ENCODE peak calls at places on chromosomes 2 and 18, in five cellular contexts. N is cardiac muscle cell, K is astrocyte of the spinal cord, G is pancreas, V is fibroblast of mammary gland. C is an unnamed sample.

GRCh38 chr2:120358734-120359465 is 13.0 kb downstream of the INHBB start:
- DNase-seq in N (no peak), K (no peak), G (no peak), V (no peak), C (no peak)

GRCh38 chr2:197573608-197574007 is 57.7 kb downstream of the MOB4 start:
- DNase-seq in N (no peak), K (no peak), G (no peak), V (no peak), C (no peak)

GRCh38 chr18:31102020-31102684 is at the start of gene DSC2:
- DNase-seq in N (no peak), K (no peak), G (peak; percentile 71), V (no peak), C (no peak)

GRCh38 chr2:10931710-10932255 is 20.0 kb downstream of the KCNF1 start:
- DNase-seq in N (no peak), K (peak; percentile 87), G (no peak), V (peak; percentile 98), C (no peak)

GRCh38 chr2:179240481-179241451 is 23.9 kb downstream of the SESTD1 start:
- DNase-seq in N (no peak), K (no peak), G (no peak), V (no peak), C (no peak)

GRCh38 chr2:158600155-158600802 is 143.5 kb downstream of the PKP4 start:
- DNase-seq in N (peak; percentile 92), K (peak; percentile 94), G (peak; percentile 38), V (peak; percentile 94), C (peak; percentile 90)

GRCh38 chr2:218229239-218229638 is 12.2 kb downstream of the ARPC2 start:
- DNase-seq in N (peak; percentile 90), K (peak; percentile 89), G (no peak), V (peak; percentile 74), C (peak; percentile 91)

GRCh38 chr2:162007447-162008040 is 66.5 kb downstream of the DPP4 start:
- DNase-seq in N (peak; percentile 45), K (peak; percentile 23), G (no peak), V (peak; percentile 40), C (peak; percentile 51)

GRCh38 chr18:32582455-32582854 is 111.8 kb upstream of the GAREM1 start:
- DNase-seq in N (peak; percentile 4), K (peak; percentile 23), G (no peak), V (no peak), C (no peak)

GRCh38 chr18:77981874-77982273 is 732.2 kb downstream of the GALR1 start:
- DNase-seq in N (no peak), K (no peak), G (no peak), V (no peak), C (no peak)

GRCh38 chr2:3805120-3805519 is 101.7 kb downstream of the DCDC2C start:
- DNase-seq in N (no peak), K (no peak), G (no peak), V (no peak), C (no peak)

GRCh38 chr2:28958689-28959088 is 22.4 kb upstream of the TOGARAM2 start:
- DNase-seq in N (peak; percentile 87), K (peak; percentile 81), G (no peak), V (peak; percentile 78), C (peak; percentile 93)

GRCh38 chr2:61272421-61273070 is 110.6 kb downstream of the C2orf74 start:
- DNase-seq in N (no peak), K (peak; percentile 41), G (no peak), V (peak; percentile 23), C (peak; percentile 32)

GRCh38 chr2:143229952-143230351 is 100.7 kb downstream of the ARHGAP15 start:
- DNase-seq in N (no peak), K (no peak), G (no peak), V (no peak), C (no peak)

GRCh38 chr2:182521453-182522427 is 94.9 kb upstream of the PDE1A start:
- DNase-seq in N (no peak), K (no peak), G (no peak), V (no peak), C (no peak)

GRCh38 chr2:98009887-98010760 is 14.4 kb upstream of the TMEM131 start:
- DNase-seq in N (peak; percentile 73), K (no peak), G (no peak), V (peak; percentile 56), C (peak; percentile 68)

GRCh38 chr2:129757915-129758421 is 221.5 kb upstream of the RAB6C start:
- DNase-seq in N (no peak), K (no peak), G (no peak), V (no peak), C (no peak)

GRCh38 chr2:97748397-97748796 is 35.0 kb downstream of the ZAP70 start:
- DNase-seq in N (peak; percentile 32), K (no peak), G (no peak), V (peak; percentile 14), C (no peak)

GRCh38 chr2:16664809-16665745 is 557 bp downstream of the CYRIA start:
- DNase-seq in N (no peak), K (no peak), G (no peak), V (no peak), C (no peak)

GRCh38 chr2:8546319-8547283 is 135.3 kb upstream of the ID2 start:
- DNase-seq in N (peak; percentile 24), K (no peak), G (peak; percentile 14), V (no peak), C (no peak)

GRCh38 chr2:20661981-20662937 is 4.7 kb upstream of the GDF7 start:
- DNase-seq in N (no peak), K (no peak), G (no peak), V (no peak), C (no peak)

GRCh38 chr18:49959176-49959575 is 145.8 kb upstream of the ACAA2 start:
- DNase-seq in N (no peak), K (no peak), G (no peak), V (no peak), C (no peak)

GRCh38 chr2:115880558-115880957 is 1438.1 kb downstream of the DPP10 start:
- DNase-seq in N (no peak), K (no peak), G (no peak), V (no peak), C (no peak)
- TF ChIP-seq CTCF in N (no peak), K (no peak), G (no peak), V (no peak), C (no peak)

GRCh38 chr2:138101718-138102117 is 137.4 kb downstream of the HNMT start:
- DNase-seq in N (peak; percentile 45), K (no peak), G (no peak), V (no peak), C (no peak)
- H3K4me3 ChIP-seq in N (no peak overlapping the region), K (no peak overlapping the region), G (no peak overlapping the region), V (no peak overlapping the region), C (no peak overlapping the region)

GRCh38 chr2:105125920-105126319 is 88.1 kb downstream of the MRPS9 start:
- DNase-seq in N (no peak), K (no peak), G (no peak), V (no peak), C (no peak)

GRCh38 chr2:105127288-105127915 is 89.5 kb downstream of the MRPS9 start:
- DNase-seq in N (no peak), K (no peak), G (no peak), V (no peak), C (no peak)

GRCh38 chr2:105121417-105121816 is 83.5 kb downstream of the MRPS9 start:
- DNase-seq in N (no peak), K (no peak), G (no peak), V (no peak), C (no peak)

GRCh38 chr2:105126353-105126752 is 88.5 kb downstream of the MRPS9 start:
- DNase-seq in N (no peak), K (no peak), G (no peak), V (no peak), C (no peak)

GRCh38 chr2:105125428-105125827 is 87.6 kb downstream of the MRPS9 start:
- DNase-seq in N (no peak), K (no peak), G (no peak), V (peak; percentile 11), C (no peak)
- TF ChIP-seq CTCF in N (peak; percentile 15), K (peak; percentile 29), G (no peak), V (no peak), C (peak; percentile 37)

GRCh38 chr2:70789304-70790078 is 952 bp downstream of the FIGLA start:
- DNase-seq in N (peak; percentile 68), K (peak; percentile 36), G (peak; percentile 70), V (peak; percentile 43), C (peak; percentile 58)
- H3K4me3 ChIP-seq in N (peak overlapping the region; percentile 20), K (no peak overlapping the region), G (no peak overlapping the region), V (no peak overlapping the region), C (no peak overlapping the region)

GRCh38 chr2:135424849-135425248 is 106.2 kb downstream of the ZRANB3 start:
- DNase-seq in N (peak; percentile 4), K (no peak), G (no peak), V (peak; percentile 7), C (peak; percentile 10)
- TF ChIP-seq CTCF in N (no peak), K (no peak), G (no peak), V (peak; percentile 13), C (no peak)

C was measured in choroid plexus epithelial cell.